ENCODE peak calls at places on chromosomes 12 and 14, in four cellular contexts. One of them, this sample, is unnamed.

GRCh38 chr12:124878795-124879516 is 15.3 kb upstream of the SCARB1 start:
- DNase-seq in Daoy: no peak
- DNase-seq in CD8-positive, alpha-beta memory T cell: no peak
- DNase-seq in HEK293T: no peak
- DNase-seq in this sample: no peak

GRCh38 chr14:59377991-59378720 is 87.0 kb downstream of the GPR135 start:
- DNase-seq in CD8-positive, alpha-beta memory T cell: no peak
- DNase-seq in Daoy: peak; percentile 7
- DNase-seq in HEK293T: no peak
- DNase-seq in this sample: no peak

GRCh38 chr14:68797180-68797670 is 4.4 kb upstream of the ZFP36L1 start:
- DNase-seq in CD8-positive, alpha-beta memory T cell: no peak
- DNase-seq in HEK293T: no peak
- DNase-seq in Daoy: peak; percentile 45
- DNase-seq in this sample: no peak

GRCh38 chr12:116684891-116685290 is 53.0 kb downstream of the SPRING1 start:
- DNase-seq in Daoy: no peak
- DNase-seq in HEK293T: no peak
- DNase-seq in CD8-positive, alpha-beta memory T cell: no peak
- DNase-seq in this sample: no peak

GRCh38 chr14:37363661-37364060 is 165.9 kb downstream of the MIPOL1 start:
- DNase-seq in HEK293T: no peak
- DNase-seq in CD8-positive, alpha-beta memory T cell: no peak
- DNase-seq in Daoy: no peak
- DNase-seq in this sample: no peak

GRCh38 chr12:45518516-45519235 is 210.8 kb upstream of the ARID2 start:
- DNase-seq in Daoy: no peak
- DNase-seq in HEK293T: no peak
- DNase-seq in CD8-positive, alpha-beta memory T cell: peak; percentile 47
- DNase-seq in this sample: peak; percentile 68

GRCh38 chr14:68576496-68577244 is 216.2 kb downstream of the ZFP36L1 start:
- DNase-seq in CD8-positive, alpha-beta memory T cell: no peak
- DNase-seq in Daoy: peak; percentile 86
- DNase-seq in HEK293T: no peak
- DNase-seq in this sample: no peak

GRCh38 chr12:17215754-17216153 is 609.8 kb upstream of the LMO3 start:
- DNase-seq in HEK293T: no peak
- DNase-seq in CD8-positive, alpha-beta memory T cell: no peak
- DNase-seq in Daoy: no peak
- DNase-seq in this sample: no peak

GRCh38 chr12:90970471-90970870 is 15.5 kb upstream of the CCER1 start:
- DNase-seq in HEK293T: no peak
- DNase-seq in CD8-positive, alpha-beta memory T cell: no peak
- DNase-seq in Daoy: no peak
- DNase-seq in this sample: no peak

GRCh38 chr14:73714656-73715081 is 485 bp upstream of the PNMA1 start:
- DNase-seq in CD8-positive, alpha-beta memory T cell: no peak
- DNase-seq in HEK293T: no peak
- DNase-seq in Daoy: no peak
- DNase-seq in this sample: no peak

GRCh38 chr12:47754881-47755280 is 3.8 kb downstream of the RAPGEF3 start:
- DNase-seq in Daoy: no peak
- DNase-seq in HEK293T: no peak
- DNase-seq in CD8-positive, alpha-beta memory T cell: no peak
- DNase-seq in this sample: no peak

GRCh38 chr14:50711043-50711442 is 42.9 kb upstream of the SAV1 start:
- DNase-seq in HEK293T: no peak
- DNase-seq in CD8-positive, alpha-beta memory T cell: no peak
- DNase-seq in Daoy: no peak
- DNase-seq in this sample: no peak

GRCh38 chr12:46680506-46680905 is 145.3 kb downstream of the SLC38A4 start:
- DNase-seq in HEK293T: no peak
- DNase-seq in CD8-positive, alpha-beta memory T cell: no peak
- DNase-seq in Daoy: no peak
- DNase-seq in this sample: no peak

GRCh38 chr14:55221186-55221585 is 29.8 kb upstream of the DLGAP5 start:
- DNase-seq in Daoy: peak; percentile 48
- DNase-seq in CD8-positive, alpha-beta memory T cell: no peak
- DNase-seq in HEK293T: no peak
- DNase-seq in this sample: no peak

GRCh38 chr14:35534130-35534883 is at the start of gene INSM2:
- DNase-seq in Daoy: peak; percentile 68
- DNase-seq in HEK293T: peak; percentile 22
- DNase-seq in CD8-positive, alpha-beta memory T cell: peak; percentile 7
- DNase-seq in this sample: peak; percentile 29

GRCh38 chr12:78210894-78211302 is 380.2 kb downstream of the NAV3 start:
- DNase-seq in CD8-positive, alpha-beta memory T cell: no peak
- DNase-seq in Daoy: peak; percentile 57
- DNase-seq in HEK293T: no peak
- DNase-seq in this sample: no peak

GRCh38 chr12:104064842-104065441 is 611 bp downstream of the HCFC2 start:
- DNase-seq in CD8-positive, alpha-beta memory T cell: no peak
- DNase-seq in Daoy: no peak
- DNase-seq in HEK293T: peak; percentile 15
- DNase-seq in this sample: no peak

GRCh38 chr14:61472801-61473376 is 151.5 kb downstream of the PRKCH start:
- DNase-seq in CD8-positive, alpha-beta memory T cell: peak; percentile 65
- DNase-seq in HEK293T: no peak
- DNase-seq in Daoy: peak; percentile 45
- DNase-seq in this sample: peak; percentile 71

GRCh38 chr12:84756961-84757360 is 155.6 kb downstream of the SLC6A15 start:
- DNase-seq in Daoy: no peak
- DNase-seq in CD8-positive, alpha-beta memory T cell: no peak
- DNase-seq in HEK293T: no peak
- DNase-seq in this sample: no peak

GRCh38 chr14:24674204-24674970 is 40.4 kb upstream of the GZMB start:
- DNase-seq in Daoy: no peak
- DNase-seq in CD8-positive, alpha-beta memory T cell: peak; percentile 30
- DNase-seq in HEK293T: no peak
- DNase-seq in this sample: peak; percentile 35

GRCh38 chr12:121288158-121288848 is 8.2 kb downstream of the CAMKK2 start:
- DNase-seq in Daoy: no peak
- DNase-seq in HEK293T: no peak
- DNase-seq in CD8-positive, alpha-beta memory T cell: no peak
- DNase-seq in this sample: no peak

GRCh38 chr14:64508215-64508776 is 3.7 kb downstream of the ZBTB1 start:
- DNase-seq in CD8-positive, alpha-beta memory T cell: no peak
- DNase-seq in HEK293T: no peak
- DNase-seq in Daoy: no peak
- DNase-seq in this sample: no peak

GRCh38 chr14:59013672-59014298 is 174.7 kb upstream of the DAAM1 start:
- DNase-seq in Daoy: peak; percentile 64
- DNase-seq in HEK293T: no peak
- DNase-seq in CD8-positive, alpha-beta memory T cell: no peak
- DNase-seq in this sample: no peak

GRCh38 chr14:68628605-68629310 is 164.1 kb downstream of the ZFP36L1 start:
- DNase-seq in HEK293T: no peak
- DNase-seq in CD8-positive, alpha-beta memory T cell: peak; percentile 18
- DNase-seq in Daoy: no peak
- DNase-seq in this sample: peak; percentile 64

GRCh38 chr14:105503296-105503640 is 12.2 kb downstream of the TEDC1 start:
- DNase-seq in Daoy: no peak
- DNase-seq in HEK293T: no peak
- DNase-seq in CD8-positive, alpha-beta memory T cell: no peak
- DNase-seq in this sample: no peak

GRCh38 chr14:92652413-92653151 is 95.8 kb downstream of the LGMN start:
- DNase-seq in HEK293T: no peak
- DNase-seq in CD8-positive, alpha-beta memory T cell: peak; percentile 37
- DNase-seq in Daoy: no peak
- DNase-seq in this sample: no peak

GRCh38 chr12:112936927-112937326 is 1.3 kb upstream of the OAS3 start:
- DNase-seq in Daoy: no peak
- DNase-seq in HEK293T: no peak
- DNase-seq in CD8-positive, alpha-beta memory T cell: no peak
- DNase-seq in this sample: no peak

GRCh38 chr14:75069811-75070145 is 337 bp downstream of the ZC2HC1C start:
- DNase-seq in Daoy: no peak
- DNase-seq in HEK293T: no peak
- DNase-seq in CD8-positive, alpha-beta memory T cell: no peak
- DNase-seq in this sample: no peak

GRCh38 chr12:9674226-9674590 is 4.7 kb downstream of the CLEC2D start:
- DNase-seq in CD8-positive, alpha-beta memory T cell: peak; percentile 71
- DNase-seq in Daoy: no peak
- DNase-seq in HEK293T: no peak
- DNase-seq in this sample: peak; percentile 71

GRCh38 chr14:91873476-91874265 is 6.3 kb upstream of the TC2N start:
- DNase-seq in CD8-positive, alpha-beta memory T cell: peak; percentile 91
- DNase-seq in Daoy: peak; percentile 30
- DNase-seq in HEK293T: no peak
- DNase-seq in this sample: peak; percentile 88

GRCh38 chr12:56510786-56511185 is 10.8 kb upstream of the RBMS2 start:
- DNase-seq in HEK293T: no peak
- DNase-seq in CD8-positive, alpha-beta memory T cell: no peak
- DNase-seq in Daoy: no peak
- DNase-seq in this sample: no peak

GRCh38 chr12:130916251-130916911 is 37.3 kb upstream of the ADGRD1 start:
- DNase-seq in HEK293T: peak; percentile 80
- DNase-seq in CD8-positive, alpha-beta memory T cell: no peak
- DNase-seq in Daoy: peak; percentile 79
- DNase-seq in this sample: no peak

GRCh38 chr12:113854385-113855136 is 111.6 kb downstream of the RBM19 start:
- DNase-seq in HEK293T: no peak
- DNase-seq in Daoy: no peak
- DNase-seq in CD8-positive, alpha-beta memory T cell: no peak
- DNase-seq in this sample: no peak

GRCh38 chr12:6328045-6328779 is 13.7 kb downstream of the TNFRSF1A start:
- DNase-seq in CD8-positive, alpha-beta memory T cell: no peak
- DNase-seq in Daoy: no peak
- DNase-seq in HEK293T: no peak
- DNase-seq in this sample: no peak

GRCh38 chr12:55965240-55965639 is 602 bp downstream of the PMEL start:
- DNase-seq in Daoy: no peak
- DNase-seq in CD8-positive, alpha-beta memory T cell: no peak
- DNase-seq in HEK293T: no peak
- DNase-seq in this sample: no peak

GRCh38 chr12:109088818-109089217 is 4.5 kb downstream of the ALKBH2 start:
- DNase-seq in CD8-positive, alpha-beta memory T cell: no peak
- DNase-seq in HEK293T: no peak
- DNase-seq in Daoy: no peak
- DNase-seq in this sample: no peak

GRCh38 chr14:100103261-100104005 is 38.2 kb downstream of the EVL start:
- DNase-seq in Daoy: no peak
- DNase-seq in CD8-positive, alpha-beta memory T cell: no peak
- DNase-seq in HEK293T: no peak
- DNase-seq in this sample: no peak

This sample was measured in CD4-positive, alpha-beta memory T cell.